ENCODE peak calls at places on chromosome 22, in five cellular contexts. F is GM12878, Q is HepG2, U is H1, E is NT2/D1. P is an unnamed sample.

GRCh38 chr22:42889290-42889689 is 32.2 kb upstream of the ARFGAP3 start:
- DNase-seq in F (peak; percentile 97), Q (no peak), U (no peak), E (no peak), P (no peak)

GRCh38 chr22:42425337-42425988 is 6.7 kb downstream of the NFAM1 start:
- DNase-seq in F (no peak), Q (no peak), U (no peak), E (no peak), P (no peak)

GRCh38 chr22:19514831-19515565 is 9.2 kb downstream of the CLDN5 start:
- DNase-seq in F (no peak), Q (no peak), U (no peak), E (no peak), P (no peak)

GRCh38 chr22:23536821-23537345 is 43.2 kb downstream of the IGLL1 start:
- DNase-seq in F (no peak), Q (no peak), U (no peak), E (no peak), P (no peak)

GRCh38 chr22:17794726-17795125 is 20.5 kb upstream of the BID start:
- DNase-seq in F (no peak), Q (no peak), U (no peak), E (no peak), P (no peak)

GRCh38 chr22:34858026-34858425 is 207.9 kb upstream of the ISX start:
- DNase-seq in F (no peak), Q (no peak), U (no peak), E (no peak), P (no peak)

GRCh38 chr22:19631899-19632670 is 82.2 kb upstream of the SEPTIN5 start:
- DNase-seq in F (no peak), Q (peak; percentile 32), U (no peak), E (no peak), P (peak; percentile 62)

GRCh38 chr22:38718414-38718813 is 12.7 kb downstream of the GTPBP1 start:
- DNase-seq in F (no peak), Q (peak; percentile 47), U (no peak), E (no peak), P (peak; percentile 76)

GRCh38 chr22:50209893-50210292 is 9.1 kb downstream of the SELENOO start:
- DNase-seq in F (no peak), Q (peak; percentile 47), U (no peak), E (no peak), P (peak; percentile 73)

GRCh38 chr22:39184586-39185577 is 32.4 kb upstream of the CBX7 start:
- DNase-seq in F (no peak), Q (no peak), U (no peak), E (no peak), P (peak; percentile 5)

GRCh38 chr22:28250036-28250695 is 331.1 kb upstream of the PITPNB start:
- DNase-seq in F (no peak), Q (no peak), U (no peak), E (no peak), P (no peak)

GRCh38 chr22:45516163-45516562 is 13.5 kb downstream of the FBLN1 start:
- DNase-seq in F (no peak), Q (no peak), U (no peak), E (no peak), P (no peak)

GRCh38 chr22:26670459-26670858 is 13.1 kb downstream of the MIAT start:
- DNase-seq in F (no peak), Q (no peak), U (no peak), E (no peak), P (no peak)

GRCh38 chr22:17994424-17995108 is 29.8 kb downstream of the MICAL3 start:
- DNase-seq in F (no peak), Q (no peak), U (no peak), E (no peak), P (no peak)

GRCh38 chr22:22928666-22929380 is 41.2 kb downstream of the IGLL5 start:
- DNase-seq in F (peak; percentile 99), Q (no peak), U (no peak), E (no peak), P (no peak)

DNA sequence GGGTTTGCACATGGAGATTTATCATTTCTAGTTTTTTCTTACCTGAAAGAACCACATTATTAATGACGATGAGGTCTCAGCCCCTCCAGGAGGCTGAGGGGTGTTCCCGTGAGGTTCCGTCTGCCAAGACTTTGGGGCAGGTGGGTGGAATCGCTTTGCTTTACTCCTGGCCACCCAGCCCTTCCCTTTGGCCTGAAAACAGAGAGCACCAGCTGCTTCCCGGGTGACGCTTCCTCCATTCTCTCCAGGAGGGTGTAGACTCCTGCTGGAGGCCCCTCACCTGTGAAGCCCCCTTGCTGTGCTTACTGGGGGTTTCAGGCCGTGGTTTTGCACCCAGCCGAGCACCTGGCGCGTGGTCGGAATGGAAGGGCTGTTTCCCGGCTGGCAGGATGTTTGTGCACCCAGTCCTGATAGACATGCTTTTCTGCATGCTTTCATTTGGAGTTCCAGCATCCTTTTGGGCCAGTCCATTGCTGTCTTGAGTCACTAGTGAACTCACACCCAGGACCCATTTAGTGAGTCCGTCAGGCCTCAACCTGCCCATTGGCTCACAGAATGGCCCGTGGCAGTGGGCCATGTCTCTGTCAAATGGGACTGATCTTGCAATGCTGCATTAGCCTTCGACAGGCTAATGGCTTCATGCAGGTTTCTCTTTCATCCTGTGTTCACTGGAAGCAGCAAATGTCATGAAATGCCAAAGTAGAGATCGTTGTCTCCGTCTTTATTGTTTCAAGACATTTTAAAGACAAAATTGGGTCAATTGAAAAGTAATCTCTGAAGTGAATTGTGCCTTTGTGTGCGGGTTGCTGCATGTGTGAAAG is 360.8 kb downstream of the TBC1D22A start:
- DNase-seq in F (no peak), Q (no peak), U (no peak), E (no peak), P (no peak)
- TF ChIP-seq SUZ12 in F (no peak), Q (no peak), U (no peak), E (no peak), P (no peak)

GRCh38 chr22:31621507-31622160 is 40.4 kb downstream of the PISD start:
- DNase-seq in F (no peak), Q (no peak), U (no peak), E (no peak), P (no peak)
- TF ChIP-seq SUZ12 in F (no peak), Q (no peak), U (no peak), E (no peak), P (no peak)

DNA sequence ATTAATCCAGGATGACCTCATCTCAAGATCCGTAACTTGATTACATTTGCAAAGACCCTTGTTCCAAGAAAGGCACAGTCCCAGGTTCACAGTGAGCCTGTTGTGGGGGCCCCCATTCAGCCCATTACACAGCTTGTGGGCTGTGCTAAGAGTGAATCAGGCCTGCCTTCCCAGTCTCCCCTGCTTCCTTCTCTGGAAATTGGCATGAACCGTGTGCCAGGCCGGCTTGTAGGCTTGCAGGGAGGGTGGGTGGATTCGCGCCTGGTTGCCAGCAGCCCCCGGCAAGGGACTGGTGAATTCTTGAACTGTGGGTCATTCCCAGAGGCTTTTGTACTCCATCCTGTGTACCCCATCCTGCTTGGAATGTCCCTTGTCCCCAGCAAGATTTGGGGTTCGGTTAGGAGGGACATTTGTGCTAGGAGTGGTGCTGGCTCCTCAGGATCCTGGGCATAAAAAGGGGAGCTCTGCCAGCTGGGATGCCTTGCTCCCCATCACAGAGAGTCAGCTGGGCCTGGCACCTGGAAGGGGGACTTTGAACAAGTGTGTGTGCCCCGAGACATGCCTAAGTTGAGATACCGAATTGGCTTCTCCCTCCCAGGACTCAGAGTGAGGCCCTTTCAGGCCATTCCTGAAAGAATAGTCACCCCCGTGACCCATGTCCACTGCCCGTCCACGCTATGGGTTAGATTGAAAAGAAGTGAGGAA is 818.2 kb downstream of the BRD1 start:
- DNase-seq in F (no peak), Q (no peak), U (no peak), E (no peak), P (no peak)
- TF ChIP-seq SUZ12 in F (no peak), Q (no peak), U (no peak), E (no peak), P (no peak)

DNA sequence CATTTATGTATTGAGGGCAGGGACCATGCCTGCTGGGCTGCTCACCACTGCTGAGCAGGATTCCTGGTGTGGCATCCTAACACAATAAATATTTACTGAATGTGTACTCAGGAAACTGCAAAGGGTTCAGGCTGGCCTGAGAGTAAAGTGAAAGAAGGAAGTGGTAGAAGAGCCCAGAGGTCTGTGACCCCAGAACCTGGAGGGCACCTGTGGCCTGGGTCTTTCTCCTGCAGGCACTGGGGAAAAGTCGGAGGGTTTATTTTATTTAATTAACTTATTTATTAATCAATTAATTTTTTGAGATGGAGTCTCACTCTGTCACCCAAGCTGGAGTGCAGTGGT is 28.2 kb downstream of the TXN2 start:
- DNase-seq in F (no peak), Q (no peak), U (no peak), E (no peak), P (no peak)
- TF ChIP-seq SUZ12 in F (no peak), Q (no peak), U (no peak), E (no peak), P (no peak)

GRCh38 chr22:44489026-44489425 is 9.0 kb downstream of the RTL6 start:
- DNase-seq in F (no peak), Q (no peak), U (no peak), E (no peak), P (no peak)
- TF ChIP-seq SUZ12 in F (no peak), Q (no peak), U (no peak), E (no peak), P (no peak)

GRCh38 chr22:47629273-47629711 is 866.8 kb downstream of the TBC1D22A start:
- DNase-seq in F (no peak), Q (no peak), U (no peak), E (no peak), P (no peak)

GRCh38 chr22:47625531-47626427 is 863.3 kb downstream of the TBC1D22A start:
- DNase-seq in F (no peak), Q (no peak), U (no peak), E (no peak), P (no peak)

GRCh38 chr22:47628477-47629272 is 866.2 kb downstream of the TBC1D22A start:
- DNase-seq in F (no peak), Q (no peak), U (no peak), E (no peak), P (no peak)

GRCh38 chr22:47626428-47627390 is 864.3 kb downstream of the TBC1D22A start:
- DNase-seq in F (no peak), Q (peak; percentile 13), U (no peak), E (no peak), P (no peak)

DNA sequence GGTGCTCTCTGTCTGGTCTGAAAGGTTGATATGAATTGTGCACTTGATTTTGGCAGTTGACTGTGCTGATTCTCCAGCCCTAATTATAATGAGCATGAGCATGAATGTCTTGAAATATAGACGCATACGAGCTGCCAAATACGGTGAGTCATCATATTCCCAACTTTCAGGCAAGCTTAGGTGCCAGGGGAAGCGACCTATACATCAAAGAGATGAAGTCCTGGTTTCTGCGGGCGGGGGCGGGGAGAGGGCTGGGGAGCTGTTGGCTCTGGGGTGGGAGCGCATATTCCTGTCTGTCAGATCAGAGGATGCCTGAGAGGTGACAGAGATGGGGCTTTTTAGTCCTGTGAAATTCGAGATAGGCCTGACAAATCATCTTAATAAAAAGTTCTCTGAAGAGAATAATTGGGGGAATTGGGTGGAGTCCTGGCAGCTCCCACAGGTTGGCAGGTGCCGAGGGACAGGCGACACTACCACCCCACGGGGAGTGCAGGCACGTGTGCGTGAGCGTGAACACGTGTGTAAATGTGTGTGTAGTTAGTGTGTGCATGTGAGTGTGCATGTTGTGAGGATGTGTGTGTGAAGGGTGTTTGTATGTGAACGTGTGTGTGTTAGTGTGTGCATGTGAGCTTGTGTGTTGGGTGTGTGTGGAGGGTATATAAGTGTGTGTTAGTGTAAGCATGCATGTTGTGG is 865.3 kb downstream of the TBC1D22A start:
- DNase-seq in F (no peak), Q (no peak), U (no peak), E (no peak), P (no peak)
- TF ChIP-seq SUZ12 in F (no peak), Q (no peak), U (no peak), E (no peak), P (no peak)